ENCODE peak calls at places on chromosomes 7 and 10, in eight cellular contexts. H is activated CD4-positive, alpha-beta T cell treated with anti-CD3 and anti-CD28 coated beads, Interleukin-2, amount 50 U/mL, for 1 hour; R is RCC 7860; I is NCI-H1417; G is SHP77; T is Calu3; S is KBM-7; X is kidney tubule cell. Y is an unnamed sample.

GRCh38 chr7:44065431-44066110 is at the start of gene PGAM2:
- DNase-seq in H (no peak), R (no peak), I (peak), G (peak), T (no peak), S (no peak), X (no peak), Y (no peak)

GRCh38 chr7:94580601-94581000 is 71.0 kb downstream of the CASD1 start:
- DNase-seq in H (no peak), R (no peak), I (peak), G (no peak), T (peak), S (no peak), X (peak), Y (no peak)

GRCh38 chr10:60114765-60115586 is 208.6 kb upstream of the CCDC6 start:
- DNase-seq in H (no peak), R (no peak), I (peak), G (no peak), T (peak), S (peak), X (peak), Y (no peak)

GRCh38 chr7:88243345-88243909 is 23.6 kb upstream of the SRI start:
- DNase-seq in H (no peak), R (peak), I (peak), G (peak), T (peak), S (peak), X (peak), Y (no peak)

GRCh38 chr7:113764401-113765035 is 154.3 kb downstream of the PPP1R3A start:
- DNase-seq in H (no peak), R (no peak), I (no peak), G (no peak), T (no peak), S (no peak), X (no peak), Y (no peak)

GRCh38 chr10:47370878-47371277 is 13.2 kb downstream of the ZNF488 start:
- DNase-seq in H (no peak), R (no peak), I (no peak), G (no peak), T (no peak), S (no peak), X (no peak), Y (no peak)

GRCh38 chr10:106520698-106521097 is 643.8 kb downstream of the SORCS1 start:
- DNase-seq in H (no peak), R (no peak), I (no peak), G (no peak), T (no peak), S (no peak), X (no peak), Y (no peak)

GRCh38 chr7:46745700-46746090 is 824.6 kb upstream of the IGFBP3 start:
- DNase-seq in H (no peak), R (peak), I (no peak), G (no peak), T (peak), S (no peak), X (peak), Y (no peak)

GRCh38 chr7:158023157-158023556 is 564.5 kb downstream of the PTPRN2 start:
- DNase-seq in H (no peak), R (no peak), I (no peak), G (no peak), T (no peak), S (no peak), X (no peak), Y (no peak)

GRCh38 chr7:51306761-51307160 is 9.8 kb downstream of the COBL start:
- DNase-seq in H (no peak), R (no peak), I (no peak), G (no peak), T (no peak), S (no peak), X (no peak), Y (no peak)

GRCh38 chr7:1033546-1034145 is 10.7 kb upstream of the GPR146 start:
- DNase-seq in H (peak), R (no peak), I (no peak), G (no peak), T (no peak), S (no peak), X (no peak), Y (peak)

GRCh38 chr10:59336632-59337031 is 25.7 kb downstream of the FAM13C start:
- DNase-seq in H (no peak), R (no peak), I (no peak), G (no peak), T (no peak), S (no peak), X (peak), Y (no peak)

GRCh38 chr7:112079671-112080070 is 126.5 kb downstream of the DOCK4 start:
- DNase-seq in H (no peak), R (no peak), I (no peak), G (no peak), T (no peak), S (no peak), X (no peak), Y (no peak)

GRCh38 chr10:75180592-75180991 is 30.0 kb upstream of the VDAC2 start:
- DNase-seq in H (no peak), R (no peak), I (no peak), G (no peak), T (no peak), S (no peak), X (no peak), Y (no peak)

GRCh38 chr10:126940670-126941069 is 35.4 kb downstream of the DOCK1 start:
- DNase-seq in H (no peak), R (no peak), I (no peak), G (no peak), T (no peak), S (no peak), X (no peak), Y (no peak)

GRCh38 chr10:46283217-46283944 is 3.4 kb upstream of the ANTXRL start:
- DNase-seq in H (no peak), R (no peak), I (no peak), G (no peak), T (no peak), S (no peak), X (no peak), Y (no peak)

GRCh38 chr10:130065251-130065650 is 45.4 kb downstream of the C10orf143 start:
- DNase-seq in H (no peak), R (no peak), I (peak), G (no peak), T (no peak), S (no peak), X (no peak), Y (no peak)

GRCh38 chr7:39952791-39953190 is 2.7 kb downstream of the CDK13 start:
- DNase-seq in H (no peak), R (no peak), I (no peak), G (no peak), T (no peak), S (peak), X (peak), Y (no peak)

GRCh38 chr7:94265456-94265855 is 129.2 kb upstream of the COL1A2 start:
- DNase-seq in H (no peak), R (no peak), I (no peak), G (no peak), T (no peak), S (no peak), X (no peak), Y (no peak)

GRCh38 chr10:128734734-128735133 is 608.5 kb upstream of the MKI67 start:
- DNase-seq in H (no peak), R (no peak), I (no peak), G (no peak), T (no peak), S (no peak), X (no peak), Y (no peak)

GRCh38 chr7:137717811-137718271 is 128.9 kb downstream of the DGKI start:
- DNase-seq in H (no peak), R (no peak), I (no peak), G (no peak), T (no peak), S (no peak), X (no peak), Y (no peak)

GRCh38 chr7:37832194-37832593 is 16.2 kb upstream of the NME8 start:
- DNase-seq in H (no peak), R (no peak), I (peak), G (peak), T (peak), S (peak), X (peak), Y (no peak)

GRCh38 chr10:133009218-133009954 is 67.0 kb upstream of the CFAP46 start:
- DNase-seq in H (no peak), R (no peak), I (no peak), G (no peak), T (peak), S (no peak), X (peak), Y (no peak)

GRCh38 chr10:103449208-103450144 is 2.7 kb downstream of the CALHM2 start:
- DNase-seq in H (no peak), R (no peak), I (no peak), G (no peak), T (no peak), S (no peak), X (no peak), Y (no peak)

GRCh38 chr10:73827346-73828089 is 16.1 kb upstream of the NDST2 start:
- DNase-seq in H (no peak), R (peak), I (no peak), G (no peak), T (no peak), S (no peak), X (peak), Y (no peak)

GRCh38 chr7:22301790-22302189 is 55.2 kb downstream of the RAPGEF5 start:
- DNase-seq in H (no peak), R (no peak), I (no peak), G (no peak), T (no peak), S (no peak), X (no peak), Y (no peak)

GRCh38 chr7:87548123-87548919 is 52.4 kb downstream of the ABCB1 start:
- DNase-seq in H (no peak), R (no peak), I (no peak), G (no peak), T (no peak), S (no peak), X (no peak), Y (no peak)

GRCh38 chr7:143375298-143376034 is 5.7 kb upstream of the ZYX start:
- DNase-seq in H (no peak), R (peak), I (no peak), G (no peak), T (no peak), S (peak), X (peak), Y (peak)

GRCh38 chr10:24196426-24197039 is 12.4 kb upstream of the KIAA1217 start:
- DNase-seq in H (peak), R (peak), I (peak), G (peak), T (peak), S (peak), X (peak), Y (peak)

GRCh38 chr10:63671317-63671937 is 150.2 kb downstream of the REEP3 start:
- DNase-seq in H (no peak), R (no peak), I (peak), G (no peak), T (no peak), S (peak), X (no peak), Y (no peak)

GRCh38 chr7:69622960-69623359 is 24.7 kb downstream of the AUTS2 start:
- DNase-seq in H (no peak), R (no peak), I (no peak), G (no peak), T (no peak), S (no peak), X (no peak), Y (no peak)

GRCh38 chr7:67137464-67137863 is 140.8 kb downstream of the TYW1 start:
- DNase-seq in H (no peak), R (peak), I (no peak), G (no peak), T (no peak), S (no peak), X (peak), Y (no peak)

GRCh38 chr10:47452495-47453434 is 31.1 kb downstream of the ANXA8 start:
- DNase-seq in H (no peak), R (no peak), I (no peak), G (peak), T (no peak), S (no peak), X (no peak), Y (no peak)

GRCh38 chr10:120581496-120581895 is 124.5 kb downstream of the PLPP4 start:
- DNase-seq in H (no peak), R (no peak), I (no peak), G (no peak), T (no peak), S (no peak), X (no peak), Y (no peak)

GRCh38 chr10:124165827-124166226 is 72.4 kb upstream of the CHST15 start:
- DNase-seq in H (no peak), R (no peak), I (no peak), G (no peak), T (no peak), S (no peak), X (no peak), Y (no peak)

GRCh38 chr7:112481833-112482669 is 1.3 kb downstream of the LSMEM1 start:
- DNase-seq in H (no peak), R (peak), I (no peak), G (no peak), T (peak), S (no peak), X (peak), Y (no peak)

GRCh38 chr10:788796-789748 is 99.6 kb upstream of the DIP2C start:
- DNase-seq in H (peak), R (peak), I (no peak), G (peak), T (no peak), S (no peak), X (peak), Y (no peak)

GRCh38 chr7:46534593-46535271 is 613.7 kb upstream of the IGFBP3 start:
- DNase-seq in H (no peak), R (peak), I (no peak), G (no peak), T (no peak), S (no peak), X (peak), Y (no peak)

GRCh38 chr7:158246960-158247673 is 340.5 kb downstream of the PTPRN2 start:
- DNase-seq in H (no peak), R (no peak), I (no peak), G (no peak), T (no peak), S (no peak), X (no peak), Y (no peak)

Y was measured in effector memory CD8-positive, alpha-beta T cell.